ENCODE peak calls at places on chromosomes 1 and 21, in seven cellular contexts. C, S, D, Z, I, N and Q are unnamed samples.
A peak's percentile ranks its signal among the peaks of the same experiment; 100 is the strongest.

GRCh38 chr1:98490099-98490498 is 171.4 kb upstream of the SNX7 start:
- DNase-seq in C (no peak), S (no peak), D (no peak), N (no peak), I (no peak), Z (no peak), Q (no peak)

GRCh38 chr1:234079896-234080295 is 175.4 kb downstream of the SLC35F3 start:
- DNase-seq in I (no peak), C (no peak), D (no peak), N (no peak), Z (no peak), S (no peak), Q (no peak)

GRCh38 chr21:45263534-45263933 is 24.2 kb downstream of the POFUT2 start:
- DNase-seq in Z (no peak), N (no peak), I (no peak), S (no peak), C (no peak), D (no peak), Q (no peak)

GRCh38 chr1:56715161-56715560 is 70.0 kb downstream of the PRKAA2 start:
- DNase-seq in Z (no peak), D (no peak), S (no peak), N (no peak), C (no peak), I (no peak), Q (no peak)

GRCh38 chr1:59892836-59893811 is 33.4 kb downstream of the CYP2J2 start:
- DNase-seq in I (no peak), C (no peak), N (no peak), D (no peak), S (no peak), Z (no peak), Q (no peak)

GRCh38 chr1:38834221-38834782 is 25.3 kb downstream of the RRAGC start:
- DNase-seq in Z (no peak), C (no peak), I (no peak), D (no peak), N (no peak), S (no peak), Q (no peak)

GRCh38 chr1:18681423-18681835 is 50.8 kb downstream of the PAX7 start:
- DNase-seq in C (peak; percentile 8), N (no peak), I (no peak), Z (no peak), D (no peak), S (no peak), Q (no peak)

GRCh38 chr1:241336335-241336734 is 20.7 kb downstream of the RGS7 start:
- DNase-seq in N (no peak), D (no peak), S (no peak), I (no peak), Z (no peak), C (no peak), Q (no peak)

GRCh38 chr1:92446546-92446945 is 40.2 kb downstream of the GFI1 start:
- DNase-seq in I (no peak), D (no peak), S (no peak), N (no peak), C (no peak), Z (no peak), Q (no peak)

GRCh38 chr1:10052347-10052746 is 19.6 kb downstream of the UBE4B start:
- DNase-seq in N (no peak), Z (no peak), S (no peak), C (no peak), D (no peak), I (no peak), Q (no peak)

GRCh38 chr1:116415699-116416533 is 42.9 kb downstream of the ATP1A1 start:
- DNase-seq in I (peak; percentile 47), Z (no peak), S (peak; percentile 60), C (no peak), N (no peak), D (no peak), Q (no peak)

GRCh38 chr1:8661185-8662110 is 156.0 kb downstream of the RERE start:
- DNase-seq in I (peak; percentile 71), S (peak; percentile 62), C (no peak), D (no peak), N (no peak), Z (peak; percentile 45), Q (peak; percentile 55)

GRCh38 chr1:173064011-173064410 is 13.3 kb upstream of the TNFSF18 start:
- DNase-seq in I (no peak), N (no peak), C (peak; percentile 33), S (no peak), D (no peak), Z (no peak), Q (no peak)

GRCh38 chr1:193625255-193625654 is 438.8 kb upstream of the B3GALT2 start:
- DNase-seq in Z (no peak), N (no peak), C (no peak), I (no peak), S (no peak), D (no peak), Q (no peak)

GRCh38 chr21:38054334-38054733 is 138.1 kb upstream of the KCNJ6 start:
- DNase-seq in D (no peak), Z (no peak), I (no peak), N (no peak), C (no peak), S (no peak), Q (no peak)

GRCh38 chr1:226217273-226217672 is 6.2 kb upstream of the MIXL1 start:
- DNase-seq in S (no peak), D (no peak), N (no peak), C (no peak), Z (no peak), I (no peak), Q (no peak)

GRCh38 chr1:1072299-1072848 is 1.7 kb downstream of the RNF223 start:
- DNase-seq in D (no peak), N (no peak), C (no peak), I (no peak), S (no peak), Z (no peak), Q (no peak)

GRCh38 chr1:183760661-183761060 is 44.3 kb upstream of the RGL1 start:
- DNase-seq in S (no peak), N (no peak), C (no peak), I (no peak), D (no peak), Z (no peak), Q (no peak)

GRCh38 chr1:41456847-41457540 is 27.5 kb downstream of the EDN2 start:
- DNase-seq in D (no peak), S (no peak), C (no peak), I (no peak), N (no peak), Z (no peak), Q (no peak)

GRCh38 chr1:109269212-109269980 is 13.5 kb downstream of the PSRC1 start:
- DNase-seq in S (no peak), C (no peak), D (no peak), I (no peak), N (no peak), Z (no peak), Q (no peak)

GRCh38 chr1:226100436-226101347 is 38.2 kb downstream of the H3-3A start:
- DNase-seq in S (peak; percentile 67), I (peak; percentile 38), N (peak; percentile 55), Z (no peak), D (no peak), C (no peak), Q (peak; percentile 54)

GRCh38 chr1:57839067-57839466 is 415.2 kb upstream of the DAB1 start:
- DNase-seq in Z (no peak), C (no peak), N (no peak), D (no peak), I (no peak), S (no peak), Q (no peak)

GRCh38 chr1:151281969-151282882 is at the start of gene ZNF687:
- DNase-seq in N (peak; percentile 100), C (peak; percentile 100), D (peak; percentile 100), S (peak; percentile 100), Z (peak; percentile 100), I (peak; percentile 100), Q (peak; percentile 100)

GRCh38 chr1:179867493-179868330 is 9.9 kb downstream of the TOR1AIP2 start:
- DNase-seq in S (peak; percentile 76), N (peak; percentile 61), Z (peak; percentile 44), D (no peak), C (peak; percentile 25), I (peak; percentile 42), Q (peak; percentile 59)

GRCh38 chr1:111241797-111242196 is 14.3 kb downstream of the CHI3L2 start:
- DNase-seq in N (no peak), D (no peak), C (no peak), Z (no peak), I (no peak), S (no peak), Q (no peak)

GRCh38 chr1:3134378-3135072 is 65.5 kb downstream of the PRDM16 start:
- DNase-seq in S (peak; percentile 54), N (no peak), D (no peak), Z (no peak), C (no peak), I (no peak), Q (no peak)

GRCh38 chr1:107877092-107877491 is 87.9 kb downstream of the VAV3 start:
- DNase-seq in N (no peak), S (no peak), Z (no peak), D (no peak), I (no peak), C (no peak), Q (no peak)

GRCh38 chr1:43659785-43660184 is 9.8 kb downstream of the KDM4A start:
- DNase-seq in N (no peak), C (no peak), I (no peak), D (no peak), Z (no peak), S (no peak), Q (no peak)
- TF ChIP-seq POLR2A in N (no peak), C (no peak), I (no peak), D (no peak), Z (no peak), S (no peak), Q (no peak)

DNA sequence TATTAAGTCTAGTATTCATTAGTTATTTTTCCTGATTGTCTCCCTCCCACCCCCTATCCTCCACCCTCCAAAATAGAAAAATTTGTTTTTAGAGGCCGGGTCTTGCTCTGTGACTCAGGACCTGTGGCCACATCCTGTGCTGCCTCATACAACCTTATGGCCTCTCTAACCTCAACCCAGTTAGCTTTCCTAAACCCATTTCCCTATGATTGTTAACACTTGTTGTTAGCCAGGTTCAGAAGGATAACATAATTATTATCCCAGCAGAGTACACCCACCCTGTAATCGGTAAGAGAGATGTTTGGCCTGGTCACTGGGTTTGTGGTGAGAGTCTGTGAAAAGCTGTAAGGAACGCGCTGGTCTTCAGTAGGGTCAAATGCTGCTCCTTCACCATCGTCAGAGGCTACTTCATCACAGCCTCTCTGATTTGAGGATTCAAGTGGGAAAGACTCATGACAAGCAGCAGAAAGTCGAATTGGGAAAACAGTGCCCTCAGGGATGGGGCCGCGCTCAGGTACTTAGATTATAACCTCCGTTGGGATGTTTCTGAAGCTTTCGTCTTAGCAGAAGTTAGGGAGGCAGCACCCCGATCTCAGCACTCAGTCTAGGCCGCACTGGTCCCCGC is 35.9 kb upstream of the HMGN1 start:
- DNase-seq in Z (no peak), N (no peak), C (no peak), S (no peak), D (no peak), I (no peak), Q (no peak)
- H3K27ac ChIP-seq in Z (no peak overlapping the region), N (peak overlapping the region; percentile 17), C (no peak overlapping the region), S (peak overlapping the region; percentile 84), D (peak overlapping the region; percentile 86), I (no peak overlapping the region), Q (no peak overlapping the region)

GRCh38 chr1:34806396-34806795 is 13.6 kb downstream of the GJA4 start:
- DNase-seq in I (no peak), N (no peak), D (no peak), S (no peak), Z (no peak), C (no peak), Q (no peak)
- TF ChIP-seq CTCF in I (no peak), N (no peak), D (no peak), S (no peak), Z (no peak), C (no peak), Q (no peak)

GRCh38 chr1:201500670-201501120 is 6.2 kb downstream of the CSRP1 start:
- DNase-seq in Z (peak; percentile 54), N (no peak), I (no peak), D (no peak), S (no peak), C (peak; percentile 55), Q (peak; percentile 73)
- TF ChIP-seq POLR2A in Z (no peak), N (no peak), I (no peak), D (no peak), S (no peak), C (no peak), Q (peak; percentile 83)